ENCODE peak calls at places on chromosomes 5 and 9, in five cellular contexts. A, W, U, G and Z are unnamed samples.

GRCh38 chr5:74589204-74590056 is 51.1 kb downstream of the ENC1 start:
- DNase-seq in U (no peak), A (no peak), G (no peak), W (no peak), Z (no peak)

GRCh38 chr5:19886123-19886921 is 101.7 kb downstream of the CDH18 start:
- DNase-seq in G (no peak), A (no peak), W (no peak), U (no peak), Z (no peak)

GRCh38 chr9:133771486-133772482 is 33.6 kb upstream of the SARDH start:
- DNase-seq in W (no peak), A (no peak), G (no peak), U (peak), Z (no peak)

GRCh38 chr5:95822038-95822407 is 503 bp downstream of the GLRX start:
- DNase-seq in A (peak), W (peak), U (peak), G (peak), Z (peak)

GRCh38 chr9:132937463-132937901 is 6.9 kb downstream of the TSC1 start:
- DNase-seq in A (no peak), W (no peak), U (no peak), G (no peak), Z (peak)

GRCh38 chr5:6574537-6574936 is 58.3 kb downstream of the NSUN2 start:
- DNase-seq in W (no peak), U (peak), A (no peak), G (no peak), Z (no peak)

GRCh38 chr9:27771803-27772545 is 198.7 kb upstream of the C9orf72 start:
- DNase-seq in W (no peak), G (no peak), U (no peak), A (no peak), Z (no peak)

GRCh38 chr5:161740433-161740832 is 54.9 kb downstream of the GABRA6 start:
- DNase-seq in W (no peak), U (no peak), G (no peak), A (no peak), Z (no peak)

GRCh38 chr9:110370316-110370715 is 32.7 kb upstream of the TXNDC8 start:
- DNase-seq in U (no peak), G (no peak), W (no peak), A (no peak), Z (no peak)

GRCh38 chr9:93009337-93010015 is 49.0 kb upstream of the SUSD3 start:
- DNase-seq in G (no peak), W (no peak), U (no peak), A (no peak), Z (no peak)

GRCh38 chr5:88746438-88746882 is 136.5 kb downstream of the MEF2C start:
- DNase-seq in G (no peak), W (no peak), U (no peak), A (no peak), Z (no peak)